ENCODE peak calls at places on chromosome 6, in four cellular contexts. One of them, this sample, is unnamed.

GRCh38 chr6:3307436-3307835 is 48.7 kb downstream of the PSMG4 start:
- DNase-seq in activated naive CD4-positive, alpha-beta T cell: no peak
- DNase-seq in SW480: no peak
- DNase-seq in IMR-90: no peak
- DNase-seq in this sample: no peak

GRCh38 chr6:163173741-163174140 is 240.8 kb upstream of the QKI start:
- DNase-seq in IMR-90: no peak
- DNase-seq in activated naive CD4-positive, alpha-beta T cell: no peak
- DNase-seq in SW480: no peak
- DNase-seq in this sample: no peak

GRCh38 chr6:167046861-167047495 is 47.8 kb downstream of the CEP43 start:
- DNase-seq in IMR-90: no peak
- DNase-seq in SW480: no peak
- DNase-seq in activated naive CD4-positive, alpha-beta T cell: no peak
- DNase-seq in this sample: no peak

GRCh38 chr6:7640607-7641577 is 50.9 kb downstream of the SNRNP48 start:
- DNase-seq in IMR-90: peak
- DNase-seq in activated naive CD4-positive, alpha-beta T cell: no peak
- DNase-seq in SW480: peak
- DNase-seq in this sample: peak

GRCh38 chr6:168778201-168778600 is 337.2 kb downstream of the SMOC2 start:
- DNase-seq in SW480: no peak
- DNase-seq in activated naive CD4-positive, alpha-beta T cell: no peak
- DNase-seq in IMR-90: no peak
- DNase-seq in this sample: no peak

GRCh38 chr6:138818496-138819194 is 22.8 kb downstream of the ECT2L start:
- DNase-seq in activated naive CD4-positive, alpha-beta T cell: no peak
- DNase-seq in IMR-90: no peak
- DNase-seq in SW480: no peak
- DNase-seq in this sample: no peak

GRCh38 chr6:32369678-32370077 is 2.0 kb downstream of the TSBP1 start:
- DNase-seq in SW480: no peak
- DNase-seq in activated naive CD4-positive, alpha-beta T cell: no peak
- DNase-seq in IMR-90: peak
- DNase-seq in this sample: peak

GRCh38 chr6:140494321-140495085 is 1120.1 kb upstream of the CITED2 start:
- DNase-seq in SW480: no peak
- DNase-seq in IMR-90: no peak
- DNase-seq in activated naive CD4-positive, alpha-beta T cell: no peak
- DNase-seq in this sample: no peak

GRCh38 chr6:168950500-168951223 is 303.0 kb downstream of the THBS2 start:
- DNase-seq in SW480: no peak
- DNase-seq in IMR-90: peak
- DNase-seq in activated naive CD4-positive, alpha-beta T cell: no peak
- DNase-seq in this sample: no peak

GRCh38 chr6:150753404-150754184 is 111.9 kb upstream of the MTHFD1L start:
- DNase-seq in SW480: no peak
- DNase-seq in IMR-90: no peak
- DNase-seq in activated naive CD4-positive, alpha-beta T cell: no peak
- DNase-seq in this sample: no peak

GRCh38 chr6:53326372-53327016 is 22.3 kb downstream of the ELOVL5 start:
- DNase-seq in IMR-90: peak
- DNase-seq in activated naive CD4-positive, alpha-beta T cell: no peak
- DNase-seq in SW480: no peak
- DNase-seq in this sample: peak

GRCh38 chr6:154901856-154902552 is 93.1 kb upstream of the TIAM2 start:
- DNase-seq in SW480: no peak
- DNase-seq in activated naive CD4-positive, alpha-beta T cell: no peak
- DNase-seq in IMR-90: no peak
- DNase-seq in this sample: no peak

GRCh38 chr6:111938710-111939109 is 65.5 kb upstream of the FYN start:
- DNase-seq in activated naive CD4-positive, alpha-beta T cell: no peak
- DNase-seq in SW480: peak
- DNase-seq in IMR-90: peak
- DNase-seq in this sample: peak

GRCh38 chr6:3789018-3789895 is 37.7 kb upstream of the PXDC1 start:
- DNase-seq in SW480: no peak
- DNase-seq in activated naive CD4-positive, alpha-beta T cell: no peak
- DNase-seq in IMR-90: peak
- DNase-seq in this sample: peak

GRCh38 chr6:46819561-46819960 is 26.4 kb downstream of the MEP1A start:
- DNase-seq in SW480: no peak
- DNase-seq in activated naive CD4-positive, alpha-beta T cell: no peak
- DNase-seq in IMR-90: no peak
- DNase-seq in this sample: no peak

GRCh38 chr6:137092018-137092417 is 47.3 kb upstream of the IL20RA start:
- DNase-seq in activated naive CD4-positive, alpha-beta T cell: no peak
- DNase-seq in SW480: no peak
- DNase-seq in IMR-90: no peak
- DNase-seq in this sample: no peak

GRCh38 chr6:37456816-37457560 is 24.0 kb downstream of the CMTR1 start:
- DNase-seq in SW480: no peak
- DNase-seq in IMR-90: peak
- DNase-seq in activated naive CD4-positive, alpha-beta T cell: no peak
- DNase-seq in this sample: peak

GRCh38 chr6:108247965-108248536 is 12.8 kb downstream of the SNX3 start:
- DNase-seq in activated naive CD4-positive, alpha-beta T cell: no peak
- DNase-seq in SW480: no peak
- DNase-seq in IMR-90: no peak
- DNase-seq in this sample: no peak

GRCh38 chr6:17877196-17877889 is 110.1 kb downstream of the KIF13A start:
- DNase-seq in SW480: no peak
- DNase-seq in activated naive CD4-positive, alpha-beta T cell: no peak
- DNase-seq in IMR-90: peak
- DNase-seq in this sample: peak

GRCh38 chr6:168695701-168696100 is 254.7 kb downstream of the SMOC2 start:
- DNase-seq in activated naive CD4-positive, alpha-beta T cell: no peak
- DNase-seq in IMR-90: no peak
- DNase-seq in SW480: peak
- DNase-seq in this sample: no peak

GRCh38 chr6:87656857-87657256 is 45.2 kb downstream of the AKIRIN2 start:
- DNase-seq in activated naive CD4-positive, alpha-beta T cell: no peak
- DNase-seq in SW480: no peak
- DNase-seq in IMR-90: no peak
- DNase-seq in this sample: peak

GRCh38 chr6:133241088-133241900 is at the start of gene EYA4:
- DNase-seq in IMR-90: peak
- DNase-seq in activated naive CD4-positive, alpha-beta T cell: no peak
- DNase-seq in SW480: no peak
- DNase-seq in this sample: peak

GRCh38 chr6:154430494-154430919 is 73.9 kb upstream of the IPCEF1 start:
- DNase-seq in SW480: no peak
- DNase-seq in activated naive CD4-positive, alpha-beta T cell: no peak
- DNase-seq in IMR-90: no peak
- DNase-seq in this sample: no peak

This sample was measured in astrocyte of the spinal cord.